ENCODE peak calls at places on chromosomes 6 and 20, in five cellular contexts. U is spleen, Q is stomach, T is A549, O is uterus. Z is an unnamed sample.

GRCh38 chr6:26197736-26198625 is 110.8 kb downstream of the HFE start:
- DNase-seq in Q (no peak), T (no peak), U (peak; percentile 83), O (peak; percentile 53), Z (no peak)

GRCh38 chr20:23231561-23232218 is 118.9 kb upstream of the NXT1 start:
- DNase-seq in Q (no peak), U (no peak), T (no peak), O (no peak), Z (no peak)

GRCh38 chr6:89350281-89351037 is 2.1 kb downstream of the UBE2J1 start:
- DNase-seq in Q (no peak), O (no peak), T (no peak), U (no peak), Z (no peak)

GRCh38 chr6:170435766-170436165 is 117.3 kb downstream of the PSMB1 start:
- DNase-seq in U (no peak), O (no peak), T (no peak), Q (no peak), Z (no peak)

GRCh38 chr6:148954934-148955915 is 208.4 kb downstream of the UST start:
- DNase-seq in Q (no peak), O (no peak), U (no peak), T (no peak), Z (no peak)

GRCh38 chr6:166597711-166598440 is 11.4 kb upstream of the RAMACL start:
- DNase-seq in Q (no peak), U (peak; percentile 64), T (no peak), O (no peak), Z (no peak)

GRCh38 chr6:47484616-47485015 is 7.0 kb downstream of the CD2AP start:
- DNase-seq in U (no peak), O (no peak), T (no peak), Q (no peak), Z (no peak)

GRCh38 chr6:47141963-47142362 is 99.8 kb upstream of the ADGRF1 start:
- DNase-seq in O (no peak), T (no peak), Q (no peak), U (no peak), Z (no peak)

GRCh38 chr6:85923013-85923430 is 280.3 kb upstream of the SYNCRIP start:
- DNase-seq in U (no peak), Q (no peak), O (no peak), T (peak; percentile 2), Z (no peak)

GRCh38 chr6:24879351-24879750 is 56.4 kb downstream of the RIPOR2 start:
- DNase-seq in T (no peak), Q (no peak), U (no peak), O (no peak), Z (no peak)

GRCh38 chr6:147740326-147740725 is 231.8 kb downstream of the SAMD5 start:
- DNase-seq in T (no peak), O (no peak), Q (no peak), U (no peak), Z (no peak)

GRCh38 chr6:105015482-105015881 is 58.6 kb downstream of the LIN28B start:
- DNase-seq in O (no peak), T (no peak), U (no peak), Q (no peak), Z (no peak)

GRCh38 chr6:148146717-148147116 is 195.9 kb upstream of the SASH1 start:
- DNase-seq in O (no peak), U (no peak), T (no peak), Q (no peak), Z (no peak)

GRCh38 chr6:45052325-45052724 is 275.8 kb upstream of the RUNX2 start:
- DNase-seq in U (no peak), O (no peak), T (no peak), Q (no peak), Z (no peak)

GRCh38 chr6:3088853-3089445 is 20.7 kb downstream of the RIPK1 start:
- DNase-seq in T (no peak), O (no peak), Q (no peak), U (no peak), Z (no peak)

GRCh38 chr6:37260063-37260843 is 2.3 kb upstream of the TMEM217 start:
- DNase-seq in U (no peak), Q (no peak), T (no peak), O (no peak), Z (no peak)

GRCh38 chr20:39874049-39874893 is 814.8 kb downstream of the MAFB start:
- DNase-seq in Q (peak; percentile 57), U (peak; percentile 80), T (peak; percentile 15), O (peak; percentile 68), Z (peak; percentile 67)

GRCh38 chr20:57526067-57526884 is 1.3 kb upstream of the CTCFL start:
- DNase-seq in U (no peak), Q (no peak), O (no peak), T (no peak), Z (no peak)

GRCh38 chr20:4067600-4068261 is 52.4 kb upstream of the RNF24 start:
- DNase-seq in T (no peak), U (no peak), Q (no peak), O (no peak), Z (no peak)

GRCh38 chr6:43575105-43575771 is 600 bp downstream of the XPO5 start:
- DNase-seq in O (no peak), U (no peak), T (peak; percentile 21), Q (peak; percentile 36), Z (no peak)

GRCh38 chr20:37526839-37527637 is 638 bp downstream of the BLCAP start:
- DNase-seq in O (no peak), T (peak; percentile 51), Q (peak; percentile 33), U (peak; percentile 72), Z (no peak)

GRCh38 chr6:10382322-10382721 is 32.6 kb downstream of the TFAP2A start:
- DNase-seq in U (no peak), O (no peak), Q (no peak), T (no peak), Z (no peak)

GRCh38 chr20:6466065-6466810 is 301.2 kb upstream of the BMP2 start:
- DNase-seq in Q (no peak), O (no peak), T (no peak), U (no peak), Z (no peak)

DNA sequence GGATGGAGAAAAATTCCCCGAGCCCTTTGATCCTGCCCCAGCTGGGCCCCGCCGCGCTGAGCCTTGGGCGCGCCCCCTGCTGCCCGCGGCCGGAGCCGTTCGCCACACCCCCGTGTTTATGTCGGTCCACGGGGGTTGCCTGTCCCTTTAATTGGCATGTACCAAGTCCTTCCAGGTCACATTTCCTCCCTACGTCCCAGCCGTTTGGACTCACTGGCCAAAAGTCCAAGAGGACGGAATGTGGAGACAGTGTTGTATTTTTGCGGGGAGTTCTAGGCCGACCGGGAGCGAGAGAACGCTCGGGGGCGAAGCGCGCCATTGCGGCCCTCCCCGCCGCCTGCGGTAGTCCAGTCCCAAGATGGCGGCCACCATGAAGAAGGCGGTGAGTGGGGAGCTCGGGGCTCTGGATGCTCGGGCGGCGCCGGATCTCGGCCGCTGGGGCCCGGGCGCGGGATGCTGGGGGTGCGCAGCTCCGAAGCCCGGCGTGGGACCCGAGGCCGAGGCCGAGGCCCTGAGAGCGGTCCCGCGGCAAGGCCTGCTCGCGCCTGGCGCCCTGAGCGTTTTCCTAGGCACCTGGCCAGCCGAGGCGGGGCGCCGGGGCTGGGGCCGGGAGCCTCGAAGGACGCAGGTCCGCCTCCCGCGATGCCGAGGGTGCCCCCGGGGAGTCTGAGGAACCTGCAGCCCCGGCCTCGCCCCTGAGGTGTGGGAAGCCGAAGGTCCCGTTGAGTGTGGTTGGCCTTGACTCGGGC is at the start of gene PFDN4:
- DNase-seq in Q (peak; percentile 84), O (peak; percentile 71), T (peak; percentile 93), U (peak; percentile 94), Z (peak; percentile 72)
- TF ChIP-seq POLR2A in Q (no peak), O (no peak), T (peak; percentile 42), U (no peak), Z (peak; percentile 56)

DNA sequence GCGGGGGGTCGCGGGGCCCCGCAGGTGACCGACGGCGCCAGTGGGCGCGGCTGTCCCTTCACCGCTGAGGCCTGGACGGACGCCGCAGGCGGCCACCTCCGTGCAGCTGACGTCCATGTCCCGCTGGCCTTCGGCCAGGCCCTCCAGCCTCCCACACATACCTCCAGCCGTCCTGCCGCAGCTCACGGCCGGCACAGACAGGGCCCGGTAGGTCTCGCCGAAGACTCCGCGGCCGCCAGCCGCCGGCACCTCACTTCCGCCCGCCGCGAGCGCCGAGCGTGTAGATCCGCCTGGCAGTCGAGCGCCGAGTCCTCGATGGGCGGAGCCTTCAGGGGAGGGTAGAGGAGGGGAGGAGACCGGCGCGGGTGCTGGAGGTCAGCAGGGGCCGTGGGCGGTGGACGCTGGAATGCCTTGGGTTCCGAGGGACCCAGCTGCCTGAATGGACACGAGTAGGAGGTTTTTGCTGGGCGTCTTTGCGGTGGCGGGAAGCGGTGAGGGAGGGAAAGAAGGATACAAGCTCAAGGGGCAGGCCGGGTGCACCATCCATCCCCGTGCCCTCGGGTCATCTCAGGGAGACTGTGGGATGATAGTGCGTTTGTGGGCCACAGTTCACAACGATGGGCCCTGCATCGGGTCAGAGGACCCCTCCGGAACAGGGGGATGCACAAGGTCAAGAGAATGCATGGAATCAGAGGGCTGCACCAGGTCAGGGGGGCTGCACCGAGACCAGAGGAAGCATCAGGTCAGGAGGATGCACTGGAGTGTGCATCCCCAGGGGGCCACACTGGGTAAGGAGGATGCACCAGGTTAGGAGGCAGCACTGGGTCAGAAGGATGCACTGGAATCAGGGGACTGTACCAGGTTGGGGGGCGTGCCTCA is at the start of gene EXOC2:
- DNase-seq in T (peak; percentile 35), O (peak; percentile 70), Q (peak; percentile 86), U (peak; percentile 98), Z (peak; percentile 71)
- TF ChIP-seq POLR2A in T (peak; percentile 69), O (no peak), Q (peak; percentile 51), U (peak; percentile 59), Z (peak; percentile 9)

DNA sequence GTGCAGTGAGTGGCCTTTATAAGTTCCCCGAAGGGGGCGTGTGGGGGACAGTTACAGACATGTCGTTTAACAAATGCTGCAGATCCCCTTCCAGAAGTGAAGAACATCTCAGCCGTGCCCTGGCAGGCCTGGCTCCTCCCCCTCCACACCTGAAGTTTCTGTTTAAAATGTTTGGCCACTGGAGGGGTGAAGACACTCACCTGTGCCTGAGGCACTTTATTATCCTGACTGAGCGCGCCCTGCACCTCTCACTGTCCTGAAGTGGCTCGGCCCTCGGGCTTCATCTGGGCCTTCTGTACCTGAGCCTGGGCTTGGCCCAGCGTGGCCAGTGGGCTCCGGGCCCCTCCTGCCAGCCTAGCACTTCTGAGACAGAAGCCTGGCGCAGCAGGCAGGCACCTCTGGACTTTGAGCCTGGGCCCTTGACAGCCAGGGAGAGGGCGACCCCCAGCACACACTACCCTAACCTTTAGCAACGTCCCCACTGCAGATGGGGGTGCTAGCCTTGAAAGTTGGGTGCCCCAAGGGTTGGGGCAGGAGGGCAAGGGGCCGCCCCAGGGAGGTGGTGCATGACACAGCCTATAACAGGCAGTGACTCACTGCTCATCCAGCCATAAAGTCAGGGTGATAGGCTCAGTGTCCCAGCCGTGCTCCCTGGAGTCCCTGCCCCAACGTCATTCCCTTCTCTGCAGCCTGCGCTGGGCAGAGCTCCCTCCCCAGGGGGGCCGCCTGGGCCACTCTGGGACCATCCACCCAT is 13.6 kb upstream of the GATA5 start:
- DNase-seq in T (peak; percentile 71), Q (no peak), U (no peak), O (no peak), Z (no peak)
- TF ChIP-seq POLR2A in T (no peak), Q (no peak), U (no peak), O (no peak), Z (no peak)

DNA sequence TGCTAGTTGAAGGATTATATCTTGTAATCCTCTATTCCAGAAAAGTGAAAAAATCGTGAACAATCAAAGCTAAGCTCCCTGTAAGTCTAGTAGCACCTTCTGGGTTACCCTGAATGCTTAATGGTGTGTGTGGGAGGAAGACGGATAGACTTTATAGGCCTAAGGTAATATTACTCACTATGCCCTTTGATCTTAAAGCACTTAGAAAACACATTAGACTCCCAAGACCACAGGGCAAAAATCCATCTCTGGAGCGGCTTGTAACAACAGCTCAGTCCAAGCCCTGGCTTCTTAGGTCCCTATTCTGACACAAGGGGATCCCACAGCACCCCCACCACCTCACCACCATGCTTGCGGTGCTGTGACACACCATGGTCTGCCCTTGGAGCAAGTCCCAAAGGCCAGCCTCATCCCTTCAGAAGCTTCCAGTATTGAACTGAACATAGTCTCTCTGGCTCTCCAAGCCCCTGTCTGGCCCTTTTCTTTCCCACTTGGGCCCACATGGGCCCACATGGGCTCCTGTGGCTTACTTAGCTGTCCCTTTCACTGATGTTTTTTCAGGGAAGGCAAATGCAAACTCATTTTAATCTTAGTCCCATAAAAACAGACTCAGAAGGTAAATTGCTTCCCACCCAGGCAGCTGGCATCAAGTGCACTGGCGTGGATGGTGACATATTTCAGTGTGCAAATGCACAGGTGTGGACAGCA is 28.3 kb downstream of the C6orf132 start:
- DNase-seq in O (no peak), T (no peak), Q (no peak), U (no peak), Z (no peak)
- TF ChIP-seq POLR2A in O (no peak), T (no peak), Q (no peak), U (no peak), Z (no peak)